ENCODE peak calls at places on chromosomes 7 and 10, in seven cellular contexts. I is fibroblast of lung, E is cardiac fibroblast, B is A549, P is RWPE1, X is GM12878, A is fibroblast of mammary gland. Z is an unnamed sample.
A peak's percentile ranks its signal among the peaks of the same experiment; 100 is the strongest.

GRCh38 chr10:13758302-13758701 is 171.5 kb downstream of the PRPF18 start:
- DNase-seq in I (peak; percentile 58), E (peak; percentile 56), B (no peak), P (peak; percentile 82), X (no peak), A (peak; percentile 40), Z (no peak)

GRCh38 chr7:99008921-99009530 is 130.7 kb downstream of the TRRAP start:
- DNase-seq in I (no peak), E (no peak), B (no peak), P (no peak), X (no peak), A (no peak), Z (peak; percentile 32)

GRCh38 chr7:22863156-22863899 is 40.7 kb upstream of the TOMM7 start:
- DNase-seq in I (no peak), E (no peak), B (no peak), P (no peak), X (no peak), A (no peak), Z (no peak)

GRCh38 chr7:46933596-46933995 is 648.3 kb downstream of the TNS3 start:
- DNase-seq in I (peak; percentile 66), E (peak; percentile 45), B (no peak), P (no peak), X (no peak), A (peak; percentile 34), Z (no peak)

GRCh38 chr7:25407932-25408480 is 179.7 kb upstream of the NPVF start:
- DNase-seq in I (no peak), E (no peak), B (no peak), P (no peak), X (no peak), A (no peak), Z (no peak)

GRCh38 chr7:87416682-87417587 is 58.5 kb downstream of the ABCB4 start:
- DNase-seq in I (peak; percentile 80), E (peak; percentile 83), B (no peak), P (peak; percentile 27), X (peak; percentile 44), A (peak; percentile 75), Z (no peak)

GRCh38 chr7:139572704-139573395 is 49.4 kb downstream of the CLEC2L start:
- DNase-seq in I (no peak), E (no peak), B (no peak), P (no peak), X (no peak), A (no peak), Z (no peak)

GRCh38 chr10:113297226-113297625 is 255.6 kb upstream of the HABP2 start:
- DNase-seq in I (no peak), E (peak; percentile 51), B (no peak), P (no peak), X (no peak), A (no peak), Z (no peak)

GRCh38 chr10:98150544-98150943 is 16.1 kb downstream of the R3HCC1L start:
- DNase-seq in I (peak; percentile 18), E (peak; percentile 70), B (no peak), P (no peak), X (no peak), A (peak; percentile 35), Z (no peak)

GRCh38 chr10:24703700-24704099 is 20.0 kb downstream of the ARHGAP21 start:
- DNase-seq in I (peak; percentile 93), E (peak; percentile 77), B (no peak), P (no peak), X (no peak), A (peak; percentile 96), Z (no peak)

GRCh38 chr7:158446706-158447105 is 140.9 kb downstream of the PTPRN2 start:
- DNase-seq in I (no peak), E (no peak), B (no peak), P (no peak), X (no peak), A (no peak), Z (no peak)

GRCh38 chr10:13973742-13974141 is 357.0 kb downstream of the FRMD4A start:
- DNase-seq in I (peak; percentile 85), E (no peak), B (no peak), P (no peak), X (no peak), A (peak; percentile 37), Z (no peak)

GRCh38 chr7:75951506-75951905 is 36.6 kb downstream of the POR start:
- DNase-seq in I (peak; percentile 84), E (peak; percentile 84), B (no peak), P (no peak), X (no peak), A (peak; percentile 89), Z (no peak)

GRCh38 chr7:46786221-46786951 is 795.5 kb downstream of the TNS3 start:
- DNase-seq in I (no peak), E (no peak), B (no peak), P (peak; percentile 56), X (no peak), A (peak; percentile 22), Z (no peak)

GRCh38 chr10:23917251-23917908 is 291.6 kb upstream of the KIAA1217 start:
- DNase-seq in I (no peak), E (no peak), B (no peak), P (no peak), X (no peak), A (no peak), Z (no peak)

GRCh38 chr10:133391249-133391635 is 2.7 kb upstream of the MTG1 start:
- DNase-seq in I (no peak), E (no peak), B (no peak), P (no peak), X (no peak), A (no peak), Z (no peak)

GRCh38 chr10:130398090-130398994 is 262.2 kb downstream of the GLRX3 start:
- DNase-seq in I (no peak), E (no peak), B (no peak), P (no peak), X (no peak), A (no peak), Z (no peak)

GRCh38 chr7:68441610-68442009 is 1156.7 kb upstream of the AUTS2 start:
- DNase-seq in I (no peak), E (no peak), B (no peak), P (no peak), X (no peak), A (no peak), Z (no peak)

GRCh38 chr10:20503186-20503585 is 393.9 kb downstream of the NEBL start:
- DNase-seq in I (no peak), E (no peak), B (no peak), P (no peak), X (no peak), A (no peak), Z (no peak)

GRCh38 chr10:79053481-79054202 is 15.1 kb upstream of the ZMIZ1 start:
- DNase-seq in I (no peak), E (no peak), B (no peak), P (no peak), X (no peak), A (no peak), Z (peak; percentile 66)

GRCh38 chr10:79050896-79051555 is 17.7 kb upstream of the ZMIZ1 start:
- DNase-seq in I (no peak), E (peak; percentile 20), B (no peak), P (no peak), X (no peak), A (no peak), Z (peak; percentile 52)

GRCh38 chr10:79053081-79053434 is 15.7 kb upstream of the ZMIZ1 start:
- DNase-seq in I (no peak), E (no peak), B (no peak), P (no peak), X (no peak), A (no peak), Z (peak; percentile 35)

GRCh38 chr10:79051766-79052165 is 17.0 kb upstream of the ZMIZ1 start:
- DNase-seq in I (no peak), E (no peak), B (no peak), P (no peak), X (no peak), A (no peak), Z (peak; percentile 48)

DNA sequence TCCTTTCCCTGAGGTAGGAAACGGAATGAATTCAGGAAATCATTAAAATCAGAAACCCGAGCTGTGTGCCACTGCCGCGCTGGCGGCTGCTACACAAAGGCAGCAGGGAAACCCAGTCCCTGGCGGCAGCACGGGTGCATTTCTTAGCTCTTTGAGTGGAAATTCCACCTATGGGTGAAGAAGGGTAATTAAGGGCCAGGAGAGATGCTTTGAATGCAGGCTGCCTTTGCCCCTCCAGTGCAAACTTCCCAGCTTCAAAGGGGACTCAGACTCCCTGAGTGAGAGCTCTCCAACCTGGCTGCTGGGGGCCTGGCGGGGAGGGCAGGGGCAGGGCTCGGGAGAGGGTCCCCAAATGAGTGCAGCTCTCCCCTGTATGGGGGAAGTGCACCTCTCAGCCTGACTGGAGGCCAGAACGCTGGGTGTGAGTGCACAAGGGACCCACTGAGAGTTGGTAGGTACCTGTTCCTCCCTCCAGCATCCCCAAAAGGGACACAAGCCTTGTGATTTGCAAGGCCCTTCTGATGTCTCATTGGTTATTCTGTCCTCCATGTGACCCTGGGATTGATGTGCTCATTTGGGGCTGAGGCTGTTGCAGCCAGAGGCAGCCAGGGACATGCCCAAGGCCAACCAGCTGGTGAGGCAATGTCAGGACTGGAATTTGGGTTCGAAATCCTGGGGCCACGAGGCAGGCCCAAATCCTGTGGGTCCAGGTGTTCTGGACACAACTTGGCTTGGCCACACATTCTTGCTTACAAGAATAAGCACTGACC is 16.3 kb upstream of the ZMIZ1 start:
- DNase-seq in I (no peak), E (no peak), B (peak; percentile 60), P (no peak), X (no peak), A (no peak), Z (peak; percentile 72)
- TF ChIP-seq CTCF in I (no peak), E (peak; percentile 6), B (no peak), P (no peak), X (peak; percentile 35), A (no peak), Z (no peak)

GRCh38 chr7:47992446-47992845 is 13.0 kb upstream of the HUS1 start:
- DNase-seq in I (no peak), E (no peak), B (no peak), P (no peak), X (no peak), A (no peak), Z (no peak)
- TF ChIP-seq CTCF in I (no peak), E (no peak), B (no peak), P (no peak), X (no peak), A (no peak), Z (no peak)

DNA sequence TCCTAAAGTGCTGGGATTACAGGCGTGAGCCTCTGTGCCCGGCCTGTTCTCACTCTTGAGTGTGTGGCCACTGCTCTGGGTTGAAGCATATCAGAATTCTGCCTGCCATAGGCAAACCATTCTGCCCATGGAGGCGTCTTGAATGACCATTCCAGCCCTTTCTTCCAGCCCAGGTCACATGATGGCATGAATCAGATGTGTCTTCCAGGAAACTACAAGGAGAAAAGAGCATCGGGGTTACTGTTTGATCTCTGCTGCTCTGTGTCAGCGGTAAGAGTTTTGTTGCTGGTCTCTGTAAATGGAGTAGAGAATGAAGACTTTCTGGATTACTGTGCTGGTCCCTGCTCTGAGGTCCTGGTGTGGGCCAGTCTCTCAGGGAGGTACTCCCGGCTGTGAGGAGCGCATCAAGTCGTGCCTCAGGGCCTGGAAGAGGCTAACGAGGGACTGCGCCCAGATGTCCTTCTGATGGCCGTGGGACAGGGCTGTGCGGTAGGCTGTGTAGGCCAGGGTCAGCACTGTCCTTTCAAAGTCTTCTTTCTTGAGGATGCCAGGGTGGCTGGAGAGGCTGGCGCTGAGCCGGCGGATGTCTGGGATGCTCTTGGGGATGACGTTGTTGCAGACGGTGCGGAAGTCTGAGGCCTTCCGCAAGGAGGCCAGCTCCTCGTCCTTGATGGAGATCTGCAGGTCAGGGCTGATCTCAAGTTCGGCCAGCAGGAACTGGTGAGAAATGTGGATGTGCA is 5.8 kb upstream of the SLC13A4 start:
- DNase-seq in I (no peak), E (no peak), B (no peak), P (no peak), X (no peak), A (no peak), Z (no peak)
- TF ChIP-seq CTCF in I (no peak), E (no peak), B (no peak), P (no peak), X (no peak), A (no peak), Z (no peak)

GRCh38 chr7:56290548-56290947 is 174.3 kb upstream of the NUPR2 start:
- DNase-seq in I (no peak), E (no peak), B (no peak), P (no peak), X (no peak), A (no peak), Z (no peak)
- TF ChIP-seq CTCF in I (no peak), E (no peak), B (no peak), P (no peak), X (no peak), A (no peak), Z (no peak)